ENCODE peak calls at places on chromosomes 16 and 17, in five cellular contexts. W is nephron progenitor cell, K is T-helper 9 cell, X is choroid plexus epithelial cell, Y is HFFc6. C is an unnamed sample.

GRCh38 chr16:56675685-56676210 is 6.1 kb downstream of the MT1H start:
- DNase-seq in Y (no peak), K (peak; percentile 16), W (peak; percentile 36), X (no peak), C (no peak)

GRCh38 chr17:27339836-27340550 is 46.1 kb downstream of the WSB1 start:
- DNase-seq in W (no peak), K (no peak), X (no peak), Y (no peak), C (no peak)

GRCh38 chr17:68482576-68483001 is 25.3 kb upstream of the WIPI1 start:
- DNase-seq in X (no peak), Y (no peak), W (no peak), K (no peak), C (no peak)

GRCh38 chr17:57536289-57536688 is 208.8 kb downstream of the CCDC182 start:
- DNase-seq in K (no peak), X (no peak), Y (no peak), W (no peak), C (no peak)

GRCh38 chr16:87445486-87445885 is 47.3 kb downstream of the ZCCHC14 start:
- DNase-seq in K (no peak), Y (no peak), X (peak; percentile 50), W (no peak), C (no peak)

GRCh38 chr17:53722407-53722806 is 100.3 kb upstream of the KIF2B start:
- DNase-seq in X (peak; percentile 57), Y (peak; percentile 77), K (no peak), W (no peak), C (no peak)

GRCh38 chr17:21010705-21011596 is 31.9 kb downstream of the USP22 start:
- DNase-seq in Y (no peak), W (no peak), X (no peak), K (no peak), C (no peak)

GRCh38 chr17:3802461-3803307 is 1.7 kb upstream of the ITGAE start:
- DNase-seq in X (peak; percentile 93), Y (peak; percentile 69), K (no peak), W (no peak), C (no peak)

GRCh38 chr17:60720763-60721531 is 43.3 kb downstream of the BCAS3 start:
- DNase-seq in X (peak; percentile 86), Y (peak; percentile 58), W (peak; percentile 45), K (peak; percentile 1), C (peak; percentile 54)

GRCh38 chr17:83100220-83100852 is 20.9 kb downstream of the METRNL start:
- DNase-seq in Y (peak; percentile 35), W (no peak), X (peak; percentile 26), K (no peak), C (no peak)

GRCh38 chr16:50879873-50880695 is 138.2 kb downstream of the CYLD start:
- DNase-seq in K (no peak), X (no peak), W (peak; percentile 58), Y (no peak), C (peak; percentile 84)

GRCh38 chr17:9355841-9356240 is 219.8 kb downstream of the STX8 start:
- DNase-seq in Y (no peak), X (no peak), W (no peak), K (no peak), C (no peak)

GRCh38 chr17:40015005-40015997 is at the start of gene CSF3:
- DNase-seq in Y (no peak), W (no peak), X (no peak), K (no peak), C (no peak)

GRCh38 chr16:21208429-21208828 is 2.9 kb downstream of the ZP2 start:
- DNase-seq in W (no peak), K (no peak), X (no peak), Y (no peak), C (no peak)

GRCh38 chr16:29835926-29836325 is 15.7 kb downstream of the MVP start:
- DNase-seq in K (no peak), Y (no peak), X (no peak), W (no peak), C (no peak)

GRCh38 chr17:49944451-49944850 is 24.5 kb upstream of the DLX4 start:
- DNase-seq in K (no peak), W (peak; percentile 42), X (no peak), Y (no peak), C (no peak)

GRCh38 chr16:89822188-89823086 is 5.8 kb upstream of the SPIRE2 start:
- DNase-seq in Y (no peak), X (peak; percentile 33), W (peak; percentile 47), K (no peak), C (no peak)

GRCh38 chr17:41580651-41581365 is 5.9 kb downstream of the KRT14 start:
- DNase-seq in X (no peak), W (no peak), Y (no peak), K (no peak), C (no peak)

GRCh38 chr17:66506641-66507040 is 204.2 kb downstream of the PRKCA start:
- DNase-seq in X (no peak), Y (no peak), K (no peak), W (no peak), C (no peak)

GRCh38 chr16:89034573-89034961 is 57.6 kb upstream of the CBFA2T3 start:
- DNase-seq in X (no peak), Y (no peak), K (no peak), W (no peak), C (no peak)

GRCh38 chr17:60959696-60960095 is 282.0 kb downstream of the BCAS3 start:
- DNase-seq in X (peak; percentile 30), K (no peak), Y (no peak), W (no peak), C (no peak)

GRCh38 chr16:31484491-31485171 is 1.7 kb downstream of the SLC5A2 start:
- DNase-seq in W (peak; percentile 54), X (peak; percentile 17), K (no peak), Y (no peak), C (no peak)

GRCh38 chr17:30942311-30943079 is 20.8 kb downstream of the ADAP2 start:
- DNase-seq in Y (peak; percentile 51), X (no peak), K (no peak), W (no peak), C (no peak)

GRCh38 chr17:78369791-78370381 is 8.6 kb upstream of the PGS1 start:
- DNase-seq in W (no peak), X (no peak), Y (no peak), K (no peak), C (no peak)

GRCh38 chr16:12679660-12680272 is 123.9 kb downstream of the CPPED1 start:
- DNase-seq in K (no peak), X (peak; percentile 44), Y (peak; percentile 45), W (no peak), C (no peak)

C was measured in ecto neural progenitor cell.